ENCODE peak calls at places on chromosomes 5 and 9, in four cellular contexts. B is fibroblast of lung, L is HCT116, H is SK-N-SH. U is an unnamed sample. For H4K20me1 and H3K27me3, the result is how much of the 10 kb centered on the place peaks cover.

GRCh38 chr5:145942202-145942601 is 5.8 kb downstream of the SH3RF2 start:
- DNase-seq in B (no peak), H (no peak), L (no peak), U (no peak)

GRCh38 chr5:95223859-95224258 is 61.0 kb downstream of the MCTP1 start:
- DNase-seq in H (no peak), B (no peak), L (no peak), U (no peak)

GRCh38 chr5:122896598-122897282 is 51.3 kb downstream of the SNX24 start:
- DNase-seq in H (no peak), B (peak), L (peak), U (no peak)

GRCh38 chr9:115694014-115694413 is 459.6 kb upstream of the PAPPA start:
- DNase-seq in B (peak), H (no peak), L (no peak), U (no peak)

GRCh38 chr5:138336952-138337684 is 948 bp upstream of the FAM53C start:
- DNase-seq in H (peak), B (peak), L (peak), U (no peak)

GRCh38 chr9:30796806-30797205 is 1587.6 kb upstream of the ACO1 start:
- DNase-seq in L (no peak), B (peak), H (no peak), U (no peak)

GRCh38 chr9:100052375-100052774 is 46.4 kb downstream of the ERP44 start:
- DNase-seq in H (no peak), B (no peak), L (no peak), U (no peak)

GRCh38 chr9:36764364-36765076 is 191.8 kb downstream of the MELK start:
- DNase-seq in B (no peak), L (no peak), H (no peak), U (no peak)

GRCh38 chr9:129809346-129809745 is 6.4 kb downstream of the TOR1B start:
- DNase-seq in L (no peak), H (no peak), B (no peak), U (no peak)

GRCh38 chr9:98811051-98811650 is 3.7 kb downstream of the GALNT12 start:
- DNase-seq in H (no peak), B (peak), L (no peak), U (no peak)

GRCh38 chr5:11973469-11973868 is 69.2 kb upstream of the CTNND2 start:
- DNase-seq in B (no peak), L (no peak), H (no peak), U (no peak)

GRCh38 chr9:116689633-116690032 is 2.5 kb downstream of the TRIM32 start:
- DNase-seq in L (no peak), H (no peak), B (no peak), U (no peak)

GRCh38 chr9:38243993-38244392 is 148.5 kb upstream of the ALDH1B1 start:
- DNase-seq in H (peak), B (no peak), L (no peak), U (no peak)

GRCh38 chr5:61429906-61430305 is 97.8 kb downstream of the ZSWIM6 start:
- DNase-seq in H (no peak), L (no peak), B (no peak), U (no peak)

GRCh38 chr5:16520806-16521205 is 55.2 kb upstream of the ZNF622 start:
- DNase-seq in L (no peak), H (no peak), B (no peak), U (no peak)

GRCh38 chr9:5892456-5893133 is 1.9 kb downstream of the MLANA start:
- DNase-seq in H (no peak), L (no peak), B (peak), U (no peak)

DNA sequence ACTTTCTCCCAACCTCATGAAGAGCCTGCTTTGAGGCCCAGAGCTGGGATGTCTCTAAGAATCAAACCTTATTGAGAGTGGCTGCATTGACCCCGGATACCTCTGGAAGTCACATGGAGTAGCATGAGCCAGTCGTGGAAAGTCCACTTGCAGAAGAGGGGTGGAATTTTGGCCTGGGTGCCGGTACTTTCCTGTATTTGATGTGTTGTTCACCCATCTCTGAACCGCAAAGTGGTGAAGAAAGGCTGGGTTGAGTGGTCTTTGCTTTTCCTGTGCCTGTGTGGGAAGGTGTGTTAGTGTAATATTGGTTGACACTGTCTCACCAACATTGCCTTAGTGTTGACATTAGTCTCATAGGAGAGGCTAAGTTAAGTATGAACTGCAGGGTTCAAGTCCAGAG is 3.7 kb downstream of the OTULIN start:
- DNase-seq in H (no peak), L (no peak), B (no peak), U (no peak)
- H4K20me1 ChIP-seq in H (half or more), L (under half), B (under half), U (under half)

DNA sequence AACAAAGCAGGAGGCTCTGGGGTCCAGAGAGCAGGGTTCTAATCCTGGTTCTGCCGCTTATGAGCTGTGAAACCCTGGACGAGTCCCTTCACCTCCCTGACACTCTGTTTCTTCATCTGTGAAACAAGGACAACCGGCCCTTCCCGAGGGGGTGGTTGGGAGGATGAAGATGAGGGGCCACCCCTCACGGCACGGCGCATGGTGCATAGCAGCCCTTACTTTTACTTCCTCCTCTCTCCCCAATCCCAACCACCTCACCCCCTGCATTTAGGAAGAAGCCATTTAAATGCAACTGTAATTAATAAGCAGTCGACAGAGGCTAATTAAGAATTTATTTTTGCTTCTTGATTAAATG is 95.6 kb downstream of the HRH2 start:
- DNase-seq in H (no peak), L (no peak), B (no peak), U (no peak)
- H3K27me3 ChIP-seq in H (under half), L (under half), B (under half), U (under half)

GRCh38 chr9:133950206-133950915 is 41.8 kb downstream of the VAV2 start:
- DNase-seq in H (no peak), L (no peak), B (peak), U (no peak)
- H3K4me2 ChIP-seq in H (no peak), L (no peak), B (peak), U (no peak)

GRCh38 chr5:132895719-132896305 is 22.3 kb downstream of the LEAP2 start:
- DNase-seq in L (no peak), H (no peak), B (no peak), U (no peak)
- H4K20me1 ChIP-seq in L (under half), H (under half), B (under half), U (under half)

GRCh38 chr9:127212453-127212852 is 52.1 kb upstream of the GARNL3 start:
- DNase-seq in L (no peak), B (no peak), H (no peak), U (no peak)
- H3K27me3 ChIP-seq in L (under half), B (under half), H (under half), U (under half)

GRCh38 chr9:135888126-135888765 is 19.1 kb downstream of the CAMSAP1 start:
- DNase-seq in B (no peak), L (no peak), H (no peak), U (no peak)
- H3K4me2 ChIP-seq in B (no peak), L (no peak), H (no peak), U (peak)

GRCh38 chr5:43010956-43011355 is 29.2 kb downstream of the ANXA2R start:
- DNase-seq in H (no peak), B (peak), L (no peak), U (no peak)
- H4K20me1 ChIP-seq in H (under half), B (under half), L (under half), U (under half)

U was measured in keratinocyte.